ENCODE peak calls at places on chromosomes 4 and X, in nine cellular contexts. H is progenitor cell of endocrine pancreas, T is A549, Q is HepG2, M is ovary, U is OCI-LY7, R is nephron progenitor cell, N is choroid plexus epithelial cell, G is cardiac muscle cell. O is an unnamed sample.

GRCh38 chrX:118038614-118039365 is 77.8 kb downstream of the KLHL13 start:
- DNase-seq in T (no peak), M (no peak), G (no peak), H (no peak), U (no peak), N (no peak), Q (no peak), R (no peak), O (no peak)

GRCh38 chrX:19912-20571 is 261.1 kb upstream of the PLCXD1 start:
- DNase-seq in R (peak), G (no peak), U (peak), M (no peak), N (no peak), H (no peak), Q (peak), T (no peak), O (no peak)

GRCh38 chrX:10415704-10416001 is 204.7 kb downstream of the MID1 start:
- DNase-seq in Q (no peak), H (no peak), R (no peak), U (no peak), N (peak), M (no peak), T (no peak), G (peak), O (no peak)

GRCh38 chr4:83083925-83084475 is 30.5 kb downstream of the PLAC8 start:
- DNase-seq in N (no peak), H (no peak), U (no peak), G (peak), Q (no peak), R (no peak), M (no peak), T (no peak), O (no peak)

GRCh38 chrX:154490021-154490413 is 412 bp downstream of the SLC10A3 start:
- DNase-seq in G (peak), M (peak), T (peak), N (peak), Q (no peak), H (no peak), U (peak), R (no peak), O (no peak)

GRCh38 chr4:185865901-185866328 is 53.9 kb upstream of the SORBS2 start:
- DNase-seq in T (no peak), H (no peak), U (no peak), G (peak), M (no peak), Q (no peak), R (no peak), N (peak), O (no peak)

GRCh38 chrX:2508648-2509335 is 8.0 kb upstream of the DHRSX start:
- DNase-seq in R (no peak), T (no peak), G (no peak), M (no peak), U (no peak), N (no peak), Q (no peak), H (no peak), O (no peak)

GRCh38 chr4:40992472-40993298 is 221.7 kb downstream of the APBB2 start:
- DNase-seq in T (no peak), G (peak), R (no peak), U (peak), M (no peak), H (no peak), N (peak), Q (no peak), O (no peak)

GRCh38 chr4:38223801-38224236 is 263.6 kb downstream of the PTTG2 start:
- DNase-seq in N (no peak), G (no peak), M (no peak), Q (peak), R (no peak), H (no peak), T (no peak), U (no peak), O (no peak)

GRCh38 chr4:20538922-20539321 is 161.3 kb upstream of the PACRGL start:
- DNase-seq in T (no peak), M (no peak), N (no peak), R (no peak), G (no peak), Q (peak), U (no peak), H (no peak), O (no peak)

GRCh38 chrX:116285506-116285905 is 115.0 kb downstream of the AGTR2 start:
- DNase-seq in U (no peak), T (no peak), R (no peak), Q (no peak), N (peak), G (peak), H (no peak), M (no peak), O (no peak)

GRCh38 chr4:181966084-181966483 is 277.1 kb upstream of the TENM3 start:
- DNase-seq in H (no peak), G (no peak), R (no peak), M (no peak), N (peak), T (no peak), U (no peak), Q (no peak), O (no peak)

GRCh38 chrX:150363561-150364346 is 637 bp downstream of the MAMLD1 start:
- DNase-seq in Q (no peak), H (no peak), N (peak), U (no peak), R (peak), T (peak), M (peak), G (peak), O (peak)

GRCh38 chr4:104425003-104425402 is 69.7 kb downstream of the CXXC4 start:
- DNase-seq in Q (no peak), T (no peak), G (no peak), H (no peak), N (no peak), M (no peak), R (peak), U (no peak), O (no peak)

GRCh38 chr4:104424368-104424921 is 70.2 kb downstream of the CXXC4 start:
- DNase-seq in H (no peak), N (no peak), Q (no peak), U (no peak), M (no peak), T (no peak), R (no peak), G (peak), O (no peak)

GRCh38 chr4:104425948-104426347 is 68.7 kb downstream of the CXXC4 start:
- DNase-seq in H (no peak), T (no peak), R (no peak), M (no peak), U (no peak), Q (no peak), G (no peak), N (no peak), O (no peak)

DNA sequence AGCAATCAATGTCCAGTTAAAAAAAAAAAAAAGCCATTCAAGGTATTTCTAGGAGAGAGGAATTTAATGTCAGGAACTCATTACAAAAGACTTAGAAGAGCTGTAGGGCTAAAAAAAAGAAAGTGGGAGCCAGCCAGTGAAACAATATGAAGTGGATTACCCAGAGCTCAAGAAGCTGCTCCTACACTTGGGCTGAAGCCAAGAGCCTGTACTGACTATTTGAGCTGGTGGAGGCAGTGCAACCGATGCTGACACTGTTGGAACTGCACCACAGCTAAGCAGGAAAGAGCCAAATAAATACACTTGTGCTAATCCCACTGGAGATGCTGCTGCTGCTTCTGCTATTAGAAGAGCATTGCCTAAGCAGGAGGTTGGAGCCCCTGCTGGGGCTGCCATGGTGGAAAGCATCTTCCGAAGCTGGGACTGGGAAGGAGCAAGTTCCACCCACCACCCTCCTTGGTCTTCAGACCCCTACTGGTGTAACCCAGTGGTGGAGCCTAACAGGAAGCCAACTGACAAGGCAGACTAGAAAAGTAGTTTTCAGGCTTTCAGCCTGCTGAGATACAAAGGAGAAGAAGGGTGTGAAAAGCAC is 65.4 kb downstream of the CXXC4 start:
- DNase-seq in R (no peak), Q (no peak), G (no peak), T (no peak), N (no peak), M (no peak), U (no peak), H (no peak), O (no peak)
- TF ChIP-seq CTCF in R (no peak), Q (no peak), G (no peak), T (no peak), N (no peak), M (no peak), U (no peak), H (no peak), O (no peak)

DNA sequence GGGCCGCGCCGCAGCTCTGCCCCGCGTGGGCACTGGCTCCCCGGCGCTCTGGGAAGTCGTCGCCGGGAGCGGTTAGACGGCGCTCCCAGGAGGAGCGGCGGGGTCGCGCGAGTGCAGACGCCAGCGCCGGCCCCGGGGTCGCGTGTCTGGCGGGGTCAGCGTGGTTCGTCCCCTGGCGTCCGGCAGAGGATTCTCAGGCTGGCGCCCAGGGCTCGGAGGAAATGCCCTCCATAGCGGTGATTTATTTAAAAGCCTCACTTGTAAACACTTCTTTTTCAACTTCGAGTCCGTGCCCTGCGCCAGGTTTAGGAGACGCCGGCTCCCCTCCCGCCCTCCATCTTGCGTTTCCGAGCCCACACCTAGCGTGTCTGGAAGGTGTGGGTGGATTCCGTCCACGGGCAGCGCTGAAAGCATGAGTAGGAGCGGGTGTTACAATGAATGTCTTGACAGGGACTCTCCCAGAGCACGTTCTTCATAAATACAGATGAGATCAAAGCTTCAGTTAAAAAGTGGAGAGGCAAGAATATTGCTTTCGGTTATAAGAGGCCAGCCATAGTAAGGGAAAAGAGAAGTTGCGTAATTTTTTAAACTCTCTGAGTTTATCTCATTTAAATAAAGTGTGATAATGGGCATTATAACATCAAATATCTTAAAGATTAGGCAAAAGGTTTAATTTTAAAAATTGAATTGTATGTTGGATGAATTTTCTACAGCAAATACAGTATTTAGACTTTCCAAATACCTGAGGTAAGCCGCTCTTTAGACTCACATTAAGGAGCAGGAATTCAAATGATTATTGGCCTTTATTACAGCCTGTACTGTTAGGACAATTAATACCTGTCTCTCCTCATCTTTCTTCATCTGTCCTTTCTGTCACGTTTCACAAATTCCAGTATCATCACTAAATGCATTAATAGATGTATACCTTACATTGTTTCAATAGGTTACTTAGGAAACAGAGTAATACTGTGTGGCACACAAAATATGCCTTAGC is 863 bp downstream of the FAM241A start:
- DNase-seq in T (peak), G (peak), R (peak), M (peak), U (peak), Q (no peak), N (peak), H (peak), O (peak)
- TF ChIP-seq CTCF in T (no peak), G (no peak), R (peak), M (no peak), U (no peak), Q (peak), N (peak), H (peak), O (peak)

DNA sequence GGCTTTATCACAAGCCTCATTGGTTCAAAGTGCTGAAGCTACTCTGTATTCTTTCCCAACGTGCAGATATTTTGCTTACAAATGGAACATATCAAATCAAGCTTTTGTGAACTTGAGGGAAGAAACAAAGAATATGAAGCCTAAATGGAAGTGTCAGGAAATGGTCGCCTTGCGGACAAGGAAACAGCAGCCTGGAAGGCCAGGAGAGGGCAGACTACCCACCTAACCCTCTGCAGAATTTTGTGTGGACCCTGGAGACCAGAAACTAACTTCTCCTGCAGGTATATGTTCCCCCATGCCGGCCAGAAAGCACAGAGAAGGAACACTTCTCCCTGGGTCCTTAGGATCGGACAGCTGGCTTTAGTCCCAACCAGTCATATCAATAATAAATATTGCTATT is 1425.8 kb downstream of the PCDH7 start:
- DNase-seq in U (no peak), R (no peak), N (no peak), M (no peak), Q (no peak), G (no peak), T (no peak), H (no peak), O (no peak)
- TF ChIP-seq CTCF in U (peak), R (no peak), N (no peak), M (no peak), Q (no peak), G (no peak), T (no peak), H (peak), O (no peak)

DNA sequence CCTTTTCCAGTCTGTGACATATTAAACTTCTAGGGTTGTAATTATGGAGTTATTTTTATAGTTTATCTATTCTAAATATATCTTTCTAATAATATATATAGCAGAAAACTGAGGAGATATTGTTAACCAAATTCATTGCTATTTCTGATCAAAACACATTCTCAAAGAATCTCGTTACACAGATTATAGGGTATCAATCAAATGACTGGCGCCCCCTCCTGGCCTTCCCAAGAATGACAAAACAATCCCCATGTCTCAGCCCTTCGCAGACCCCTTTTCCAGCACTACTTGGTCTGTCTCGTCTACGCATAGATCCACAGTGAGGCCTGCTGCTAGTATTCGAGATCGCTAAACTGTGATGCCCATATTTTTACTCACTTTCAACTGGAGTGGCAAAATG is 209.3 kb downstream of the GPC3 start:
- DNase-seq in G (peak), H (no peak), T (no peak), Q (no peak), U (no peak), N (peak), M (no peak), R (peak), O (no peak)
- TF ChIP-seq CTCF in G (peak), H (peak), T (peak), Q (peak), U (peak), N (peak), M (no peak), R (peak), O (peak)

GRCh38 chrX:25067271-25068172 is 51.8 kb upstream of the ARX start:
- DNase-seq in N (no peak), G (no peak), H (no peak), Q (no peak), R (no peak), T (no peak), U (no peak), M (no peak), O (no peak)
- TF ChIP-seq CTCF in N (no peak), G (no peak), H (peak), Q (no peak), R (no peak), T (no peak), U (no peak), M (no peak), O (no peak)

DNA sequence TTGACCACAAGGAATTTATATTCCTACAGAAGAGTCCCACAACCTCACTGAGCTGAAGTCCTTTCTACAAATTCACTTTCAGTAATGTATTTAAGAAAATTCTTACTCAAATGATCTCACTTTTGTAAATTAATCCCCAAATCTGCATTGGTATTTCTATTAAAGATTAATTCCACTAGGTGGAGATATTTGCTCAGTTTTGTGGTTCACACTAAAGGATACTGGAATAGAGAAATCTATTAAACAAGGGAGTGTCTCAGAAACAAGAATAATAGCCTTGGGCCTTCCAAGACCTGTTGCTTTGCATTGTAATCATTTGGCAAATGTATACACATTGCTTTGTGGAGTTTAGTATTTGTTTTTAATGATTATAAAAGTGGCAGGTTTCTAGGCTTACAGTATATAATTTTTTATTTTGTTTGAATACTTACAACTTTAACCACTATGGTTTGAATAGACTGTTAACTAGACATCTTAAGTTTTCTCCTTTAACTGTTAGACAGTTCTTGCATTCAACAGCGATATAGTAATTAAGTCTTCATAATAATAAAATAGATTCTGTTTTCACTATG is 25.9 kb downstream of the CFAP299 start:
- DNase-seq in R (no peak), H (no peak), U (peak), N (peak), T (peak), Q (peak), M (no peak), G (peak), O (no peak)
- TF ChIP-seq CTCF in R (peak), H (peak), U (peak), N (peak), T (peak), Q (peak), M (no peak), G (peak), O (peak)